ENCODE peak calls at places on chromosomes 5 and 9, in eight cellular contexts. One of them, this sample, is unnamed.

GRCh38 chr9:278651-279050 is 64.0 kb downstream of the DOCK8 start:
- DNase-seq in sigmoid colon: no peak
- DNase-seq in endodermal cell: no peak
- DNase-seq in uterus: no peak
- DNase-seq in fibroblast of the aortic adventitia: no peak
- DNase-seq in heart right ventricle: no peak
- DNase-seq in kidney epithelial cell: no peak
- DNase-seq in fibroblast of pulmonary artery: no peak
- DNase-seq in this sample: no peak

GRCh38 chr5:168219515-168220410 is 71.7 kb upstream of the WWC1 start:
- DNase-seq in endodermal cell: peak
- DNase-seq in sigmoid colon: no peak
- DNase-seq in heart right ventricle: peak
- DNase-seq in uterus: peak
- DNase-seq in fibroblast of the aortic adventitia: peak
- DNase-seq in kidney epithelial cell: peak
- DNase-seq in fibroblast of pulmonary artery: peak
- DNase-seq in this sample: peak

GRCh38 chr9:18632624-18633407 is 158.9 kb downstream of the ADAMTSL1 start:
- DNase-seq in heart right ventricle: peak
- DNase-seq in endodermal cell: no peak
- DNase-seq in kidney epithelial cell: peak
- DNase-seq in fibroblast of the aortic adventitia: peak
- DNase-seq in uterus: peak
- DNase-seq in sigmoid colon: no peak
- DNase-seq in fibroblast of pulmonary artery: peak
- DNase-seq in this sample: peak

GRCh38 chr9:132670816-132671371 is 630 bp downstream of the GTF3C4 start:
- DNase-seq in fibroblast of the aortic adventitia: peak
- DNase-seq in sigmoid colon: peak
- DNase-seq in fibroblast of pulmonary artery: peak
- DNase-seq in kidney epithelial cell: no peak
- DNase-seq in uterus: peak
- DNase-seq in heart right ventricle: peak
- DNase-seq in endodermal cell: peak
- DNase-seq in this sample: no peak

GRCh38 chr5:163379298-163380155 is 57.9 kb upstream of the CCNG1 start:
- DNase-seq in uterus: no peak
- DNase-seq in kidney epithelial cell: peak
- DNase-seq in fibroblast of pulmonary artery: peak
- DNase-seq in sigmoid colon: no peak
- DNase-seq in fibroblast of the aortic adventitia: peak
- DNase-seq in heart right ventricle: no peak
- DNase-seq in endodermal cell: no peak
- DNase-seq in this sample: peak

GRCh38 chr5:168844566-168845296 is 265.6 kb upstream of the PANK3 start:
- DNase-seq in endodermal cell: no peak
- DNase-seq in heart right ventricle: no peak
- DNase-seq in kidney epithelial cell: no peak
- DNase-seq in sigmoid colon: no peak
- DNase-seq in uterus: no peak
- DNase-seq in fibroblast of pulmonary artery: no peak
- DNase-seq in fibroblast of the aortic adventitia: no peak
- DNase-seq in this sample: no peak

GRCh38 chr5:68960961-68961360 is 132.9 kb upstream of the SLC30A5 start:
- DNase-seq in fibroblast of the aortic adventitia: no peak
- DNase-seq in fibroblast of pulmonary artery: no peak
- DNase-seq in kidney epithelial cell: no peak
- DNase-seq in endodermal cell: no peak
- DNase-seq in heart right ventricle: no peak
- DNase-seq in sigmoid colon: no peak
- DNase-seq in uterus: no peak
- DNase-seq in this sample: no peak

GRCh38 chr9:33506626-33507370 is 17.3 kb upstream of the ANKRD18B start:
- DNase-seq in heart right ventricle: no peak
- DNase-seq in fibroblast of pulmonary artery: peak
- DNase-seq in uterus: no peak
- DNase-seq in kidney epithelial cell: peak
- DNase-seq in fibroblast of the aortic adventitia: peak
- DNase-seq in sigmoid colon: no peak
- DNase-seq in endodermal cell: no peak
- DNase-seq in this sample: peak

GRCh38 chr9:99299214-99300102 is 77.4 kb downstream of the SEC61B start:
- DNase-seq in kidney epithelial cell: peak
- DNase-seq in fibroblast of the aortic adventitia: peak
- DNase-seq in fibroblast of pulmonary artery: peak
- DNase-seq in heart right ventricle: no peak
- DNase-seq in sigmoid colon: no peak
- DNase-seq in endodermal cell: peak
- DNase-seq in uterus: no peak
- DNase-seq in this sample: peak

GRCh38 chr5:173790836-173791546 is 97.2 kb upstream of the CPEB4 start:
- DNase-seq in heart right ventricle: no peak
- DNase-seq in fibroblast of the aortic adventitia: no peak
- DNase-seq in kidney epithelial cell: no peak
- DNase-seq in endodermal cell: no peak
- DNase-seq in fibroblast of pulmonary artery: no peak
- DNase-seq in uterus: no peak
- DNase-seq in sigmoid colon: no peak
- DNase-seq in this sample: no peak

GRCh38 chr9:28396058-28396457 is 822.8 kb upstream of the C9orf72 start:
- DNase-seq in uterus: no peak
- DNase-seq in fibroblast of pulmonary artery: no peak
- DNase-seq in endodermal cell: no peak
- DNase-seq in sigmoid colon: no peak
- DNase-seq in fibroblast of the aortic adventitia: no peak
- DNase-seq in kidney epithelial cell: no peak
- DNase-seq in heart right ventricle: no peak
- DNase-seq in this sample: no peak

GRCh38 chr5:87120518-87121314 is 147.0 kb upstream of the RASA1 start:
- DNase-seq in kidney epithelial cell: peak
- DNase-seq in sigmoid colon: no peak
- DNase-seq in endodermal cell: no peak
- DNase-seq in uterus: no peak
- DNase-seq in fibroblast of pulmonary artery: peak
- DNase-seq in fibroblast of the aortic adventitia: peak
- DNase-seq in heart right ventricle: no peak
- DNase-seq in this sample: peak

GRCh38 chr9:88889386-88889785 is 101.9 kb upstream of the S1PR3 start:
- DNase-seq in sigmoid colon: no peak
- DNase-seq in fibroblast of pulmonary artery: no peak
- DNase-seq in fibroblast of the aortic adventitia: no peak
- DNase-seq in heart right ventricle: no peak
- DNase-seq in endodermal cell: no peak
- DNase-seq in uterus: no peak
- DNase-seq in kidney epithelial cell: no peak
- DNase-seq in this sample: peak

GRCh38 chr5:61301820-61302563 is 30.1 kb upstream of the ZSWIM6 start:
- DNase-seq in uterus: no peak
- DNase-seq in kidney epithelial cell: peak
- DNase-seq in fibroblast of the aortic adventitia: peak
- DNase-seq in sigmoid colon: peak
- DNase-seq in heart right ventricle: peak
- DNase-seq in fibroblast of pulmonary artery: peak
- DNase-seq in endodermal cell: peak
- DNase-seq in this sample: peak

GRCh38 chr9:89374176-89374575 is 55.9 kb downstream of the SECISBP2 start:
- DNase-seq in fibroblast of the aortic adventitia: no peak
- DNase-seq in fibroblast of pulmonary artery: peak
- DNase-seq in endodermal cell: no peak
- DNase-seq in sigmoid colon: no peak
- DNase-seq in kidney epithelial cell: no peak
- DNase-seq in uterus: no peak
- DNase-seq in heart right ventricle: no peak
- DNase-seq in this sample: peak

GRCh38 chr9:93486269-93486668 is 32.9 kb upstream of the FAM120AOS start:
- DNase-seq in fibroblast of pulmonary artery: no peak
- DNase-seq in kidney epithelial cell: no peak
- DNase-seq in endodermal cell: no peak
- DNase-seq in sigmoid colon: no peak
- DNase-seq in uterus: no peak
- DNase-seq in heart right ventricle: no peak
- DNase-seq in fibroblast of the aortic adventitia: peak
- DNase-seq in this sample: no peak

GRCh38 chr5:120599576-120599975 is 135.5 kb downstream of the PRR16 start:
- DNase-seq in kidney epithelial cell: no peak
- DNase-seq in heart right ventricle: no peak
- DNase-seq in endodermal cell: no peak
- DNase-seq in uterus: no peak
- DNase-seq in fibroblast of pulmonary artery: peak
- DNase-seq in sigmoid colon: no peak
- DNase-seq in fibroblast of the aortic adventitia: peak
- DNase-seq in this sample: peak

DNA sequence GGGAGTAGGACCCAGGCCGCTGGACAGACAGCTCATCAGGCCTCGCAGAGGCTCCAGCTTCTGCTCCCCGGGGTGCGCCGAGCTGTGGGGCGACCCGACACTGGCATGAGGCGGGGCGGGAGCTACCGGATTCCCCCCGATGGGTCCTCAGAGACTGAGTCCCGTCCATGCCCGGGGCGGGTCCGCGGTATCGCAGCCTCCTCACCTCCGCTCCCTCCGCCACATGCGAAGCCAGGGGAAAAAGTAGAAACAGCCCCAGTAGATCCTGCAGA is 2.6 kb upstream of the CCL27 start:
- DNase-seq in sigmoid colon: no peak
- DNase-seq in endodermal cell: no peak
- DNase-seq in fibroblast of pulmonary artery: no peak
- DNase-seq in heart right ventricle: no peak
- DNase-seq in uterus: no peak
- DNase-seq in kidney epithelial cell: no peak
- DNase-seq in fibroblast of the aortic adventitia: no peak
- DNase-seq in this sample: no peak
- H3K4me3 ChIP-seq in sigmoid colon: peak
- H3K4me3 ChIP-seq in endodermal cell: peak
- H3K4me3 ChIP-seq in fibroblast of pulmonary artery: peak
- H3K4me3 ChIP-seq in heart right ventricle: peak
- H3K4me3 ChIP-seq in uterus: peak
- H3K4me3 ChIP-seq in kidney epithelial cell: peak
- H3K4me3 ChIP-seq in fibroblast of the aortic adventitia: peak
- H3K4me3 ChIP-seq in this sample: peak

GRCh38 chr9:72856985-72857631 is 95.7 kb downstream of the ALDH1A1 start:
- DNase-seq in kidney epithelial cell: no peak
- DNase-seq in heart right ventricle: peak
- DNase-seq in fibroblast of pulmonary artery: peak
- DNase-seq in uterus: peak
- DNase-seq in fibroblast of the aortic adventitia: peak
- DNase-seq in endodermal cell: peak
- DNase-seq in sigmoid colon: no peak
- DNase-seq in this sample: peak
- TF ChIP-seq CTCF in kidney epithelial cell: peak
- TF ChIP-seq CTCF in heart right ventricle: peak
- TF ChIP-seq CTCF in fibroblast of pulmonary artery: peak
- TF ChIP-seq CTCF in uterus: peak
- TF ChIP-seq CTCF in fibroblast of the aortic adventitia: peak
- TF ChIP-seq CTCF in endodermal cell: peak
- TF ChIP-seq CTCF in sigmoid colon: peak
- TF ChIP-seq CTCF in this sample: peak

DNA sequence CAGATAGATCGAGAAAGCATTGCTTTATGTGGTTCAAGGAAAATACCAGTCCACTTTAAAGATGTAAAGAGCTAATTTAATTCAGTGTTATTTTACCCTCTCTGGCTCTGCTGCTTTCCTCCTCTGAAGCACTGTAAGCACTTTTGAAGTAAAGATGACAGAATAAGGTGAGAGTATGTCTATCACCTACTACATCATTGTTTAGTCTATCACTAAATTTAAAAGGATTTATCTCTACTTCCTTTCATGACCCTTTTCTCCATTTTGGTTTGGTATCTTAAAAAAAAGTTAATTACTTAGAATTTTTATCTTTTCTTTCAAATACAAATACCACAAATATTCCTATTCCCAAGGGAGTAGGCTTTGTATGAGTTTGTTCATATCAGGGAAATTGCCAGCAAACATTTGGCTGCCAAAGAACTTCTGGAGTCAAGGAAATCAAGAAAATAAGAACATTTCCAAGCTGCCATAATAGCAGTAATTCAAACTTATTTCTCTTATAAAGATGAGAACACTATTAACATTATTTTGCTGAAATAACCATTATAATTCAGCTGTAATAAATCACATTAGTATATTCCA is 77.8 kb downstream of the SLC38A9 start:
- DNase-seq in uterus: peak
- DNase-seq in kidney epithelial cell: no peak
- DNase-seq in fibroblast of pulmonary artery: peak
- DNase-seq in endodermal cell: no peak
- DNase-seq in fibroblast of the aortic adventitia: peak
- DNase-seq in sigmoid colon: no peak
- DNase-seq in heart right ventricle: peak
- DNase-seq in this sample: peak
- H3K4me3 ChIP-seq in uterus: no peak
- H3K4me3 ChIP-seq in kidney epithelial cell: no peak
- H3K4me3 ChIP-seq in fibroblast of pulmonary artery: no peak
- H3K4me3 ChIP-seq in endodermal cell: peak
- H3K4me3 ChIP-seq in fibroblast of the aortic adventitia: peak
- H3K4me3 ChIP-seq in sigmoid colon: no peak
- H3K4me3 ChIP-seq in heart right ventricle: peak
- H3K4me3 ChIP-seq in this sample: no peak

GRCh38 chr9:21801683-21802417 is 586 bp upstream of the MTAP start:
- DNase-seq in endodermal cell: peak
- DNase-seq in heart right ventricle: peak
- DNase-seq in sigmoid colon: peak
- DNase-seq in fibroblast of pulmonary artery: peak
- DNase-seq in kidney epithelial cell: no peak
- DNase-seq in uterus: peak
- DNase-seq in fibroblast of the aortic adventitia: peak
- DNase-seq in this sample: peak

GRCh38 chr9:21804336-21804735 is 1.9 kb downstream of the MTAP start:
- DNase-seq in fibroblast of pulmonary artery: no peak
- DNase-seq in sigmoid colon: no peak
- DNase-seq in endodermal cell: no peak
- DNase-seq in uterus: no peak
- DNase-seq in heart right ventricle: no peak
- DNase-seq in fibroblast of the aortic adventitia: no peak
- DNase-seq in kidney epithelial cell: no peak
- DNase-seq in this sample: no peak

GRCh38 chr9:21802418-21803000 is at the start of gene MTAP:
- DNase-seq in uterus: peak
- DNase-seq in fibroblast of the aortic adventitia: peak
- DNase-seq in heart right ventricle: peak
- DNase-seq in fibroblast of pulmonary artery: peak
- DNase-seq in endodermal cell: peak
- DNase-seq in sigmoid colon: peak
- DNase-seq in kidney epithelial cell: peak
- DNase-seq in this sample: peak

GRCh38 chr9:21804791-21805190 is 2.4 kb downstream of the MTAP start:
- DNase-seq in fibroblast of the aortic adventitia: no peak
- DNase-seq in endodermal cell: no peak
- DNase-seq in fibroblast of pulmonary artery: no peak
- DNase-seq in uterus: no peak
- DNase-seq in heart right ventricle: no peak
- DNase-seq in kidney epithelial cell: no peak
- DNase-seq in sigmoid colon: no peak
- DNase-seq in this sample: no peak

DNA sequence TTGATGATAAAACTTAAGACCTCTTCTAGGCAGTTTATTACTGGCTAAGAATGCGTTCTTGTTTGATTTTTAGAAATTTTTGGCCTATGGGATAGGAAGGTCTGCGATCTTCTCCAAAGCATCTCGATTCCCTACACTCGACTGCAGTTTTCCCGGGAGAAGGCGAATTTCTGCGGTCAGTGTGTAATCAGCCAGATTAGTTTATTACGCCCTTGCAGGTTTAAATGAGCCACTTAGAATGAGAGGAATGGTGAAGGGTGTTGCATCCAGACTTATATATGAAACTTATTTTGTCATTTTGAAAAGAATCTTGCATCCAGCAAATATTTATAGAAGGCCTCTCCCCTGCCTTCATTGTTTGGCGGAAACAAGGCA is 1.2 kb downstream of the MTAP start:
- DNase-seq in kidney epithelial cell: no peak
- DNase-seq in uterus: no peak
- DNase-seq in fibroblast of the aortic adventitia: peak
- DNase-seq in fibroblast of pulmonary artery: no peak
- DNase-seq in endodermal cell: no peak
- DNase-seq in sigmoid colon: no peak
- DNase-seq in heart right ventricle: no peak
- DNase-seq in this sample: peak
- TF ChIP-seq CTCF in kidney epithelial cell: no peak
- TF ChIP-seq CTCF in uterus: no peak
- TF ChIP-seq CTCF in fibroblast of the aortic adventitia: no peak
- TF ChIP-seq CTCF in fibroblast of pulmonary artery: no peak
- TF ChIP-seq CTCF in endodermal cell: no peak
- TF ChIP-seq CTCF in sigmoid colon: no peak
- TF ChIP-seq CTCF in heart right ventricle: no peak
- TF ChIP-seq CTCF in this sample: no peak

This sample was measured in astrocyte of the spinal cord.